ENCODE peak calls at places on chromosome 18, in five cellular contexts. Z, T, X, G and N are unnamed samples.

GRCh38 chr18:8375269-8375668 is 234.0 kb upstream of the RAB12 start:
- DNase-seq in Z (no peak), T (no peak), X (no peak), G (no peak), N (no peak)

GRCh38 chr18:41871229-41872000 is 83.6 kb upstream of the PIK3C3 start:
- DNase-seq in Z (no peak), T (peak), X (no peak), G (no peak), N (no peak)

GRCh38 chr18:69996951-69997798 is 49.5 kb upstream of the CD226 start:
- DNase-seq in Z (no peak), T (no peak), X (no peak), G (no peak), N (no peak)

GRCh38 chr18:78737006-78737915 is 242.4 kb upstream of the SALL3 start:
- DNase-seq in Z (no peak), T (no peak), X (no peak), G (peak), N (no peak)

GRCh38 chr18:79523738-79524180 is 128.0 kb downstream of the NFATC1 start:
- DNase-seq in Z (no peak), T (no peak), X (no peak), G (peak), N (no peak)

GRCh38 chr18:73118121-73118816 is 250.5 kb upstream of the NETO1 start:
- DNase-seq in Z (no peak), T (peak), X (no peak), G (no peak), N (peak)

GRCh38 chr18:30684825-30685481 is 357.6 kb downstream of the DSC3 start:
- DNase-seq in Z (no peak), T (peak), X (no peak), G (no peak), N (no peak)

GRCh38 chr18:21305621-21306020 is 63.6 kb downstream of the GREB1L start:
- DNase-seq in Z (no peak), T (no peak), X (no peak), G (no peak), N (no peak)

GRCh38 chr18:46397174-46397573 is 259.8 kb downstream of the LOXHD1 start:
- DNase-seq in Z (no peak), T (no peak), X (no peak), G (no peak), N (no peak)

GRCh38 chr18:25055076-25055475 is 296.9 kb downstream of the ZNF521 start:
- DNase-seq in Z (no peak), T (peak), X (no peak), G (no peak), N (no peak)

GRCh38 chr18:28961669-28962228 is 784.8 kb upstream of the CDH2 start:
- DNase-seq in Z (no peak), T (peak), X (no peak), G (no peak), N (peak)

GRCh38 chr18:9637036-9637767 is 22.8 kb upstream of the PPP4R1 start:
- DNase-seq in Z (no peak), T (peak), X (no peak), G (no peak), N (no peak)

GRCh38 chr18:49813071-49813320 is 337 bp downstream of the ACAA2 start:
- DNase-seq in Z (peak), T (peak), X (peak), G (peak), N (no peak)

GRCh38 chr18:23071285-23071684 is 64.0 kb upstream of the CABLES1 start:
- DNase-seq in Z (peak), T (peak), X (no peak), G (peak), N (no peak)

GRCh38 chr18:79095216-79095615 is 26.0 kb downstream of the ATP9B start:
- DNase-seq in Z (no peak), T (no peak), X (no peak), G (no peak), N (no peak)

GRCh38 chr18:26963292-26963691 is 97.8 kb upstream of the AQP4 start:
- DNase-seq in Z (no peak), T (no peak), X (no peak), G (no peak), N (no peak)

GRCh38 chr18:2871111-2871720 is 24.4 kb downstream of the EMILIN2 start:
- DNase-seq in Z (no peak), T (no peak), X (no peak), G (no peak), N (no peak)

GRCh38 chr18:49459404-49460171 is 857 bp downstream of the DYM start:
- DNase-seq in Z (no peak), T (peak), X (no peak), G (no peak), N (no peak)

GRCh38 chr18:22091341-22091740 is 78.0 kb upstream of the GATA6 start:
- DNase-seq in Z (no peak), T (no peak), X (no peak), G (no peak), N (no peak)

GRCh38 chr18:2952605-2953004 is 60.3 kb downstream of the LPIN2 start:
- DNase-seq in Z (no peak), T (no peak), X (no peak), G (no peak), N (no peak)